ENCODE peak calls at places on chromosome 4, in six cellular contexts. Y is Right ventricle myocardium inferior, L is cardiac muscle cell, A is AG09309, R is naive B cell, B is mucosa of descending colon. F is an unnamed sample.

GRCh38 chr4:82618321-82618720 is 56.5 kb upstream of the TMEM150C start:
- DNase-seq in B (no peak), A (peak), Y (no peak), L (peak), R (no peak), F (no peak)

GRCh38 chr4:1126506-1126905 is 13.1 kb upstream of the RNF212 start:
- DNase-seq in R (no peak), Y (no peak), B (no peak), L (no peak), A (peak), F (no peak)

GRCh38 chr4:122914292-122914904 is 8.0 kb downstream of the NUDT6 start:
- DNase-seq in A (no peak), Y (no peak), R (no peak), B (no peak), L (no peak), F (no peak)

GRCh38 chr4:3283483-3283882 is 9.3 kb upstream of the RGS12 start:
- DNase-seq in L (no peak), B (no peak), Y (no peak), A (no peak), R (no peak), F (no peak)

GRCh38 chr4:106628616-106629606 is 260.3 kb upstream of the GIMD1 start:
- DNase-seq in A (no peak), L (no peak), R (no peak), B (no peak), Y (no peak), F (no peak)

GRCh38 chr4:31674313-31674947 is 954.3 kb downstream of the PCDH7 start:
- DNase-seq in A (no peak), L (peak), Y (no peak), B (no peak), R (no peak), F (no peak)

GRCh38 chr4:150078996-150079581 is 844 bp downstream of the DCLK2 start:
- DNase-seq in B (peak), L (peak), R (peak), A (no peak), Y (no peak), F (peak)

GRCh38 chr4:149371021-149371420 is 444.6 kb downstream of the IQCM start:
- DNase-seq in A (peak), L (peak), B (no peak), Y (no peak), R (no peak), F (no peak)

GRCh38 chr4:84669201-84669600 is 86.3 kb downstream of the CDS1 start:
- DNase-seq in A (no peak), B (no peak), L (no peak), Y (no peak), R (no peak), F (no peak)

GRCh38 chr4:21181716-21182115 is 481.5 kb downstream of the PACRGL start:
- DNase-seq in Y (no peak), B (no peak), R (no peak), L (no peak), A (no peak), F (no peak)

GRCh38 chr4:158906073-158906472 is 137.2 kb downstream of the FNIP2 start:
- DNase-seq in B (no peak), R (no peak), L (no peak), Y (no peak), A (no peak), F (no peak)

GRCh38 chr4:20017439-20017838 is 234.3 kb upstream of the SLIT2 start:
- DNase-seq in R (no peak), B (no peak), L (no peak), A (no peak), Y (no peak), F (no peak)

GRCh38 chr4:87240341-87240740 is 19.9 kb upstream of the KLHL8 start:
- DNase-seq in L (no peak), R (no peak), Y (no peak), B (no peak), A (no peak), F (no peak)

GRCh38 chr4:6472387-6473263 is at the start of gene PPP2R2C:
- DNase-seq in A (no peak), B (peak), Y (no peak), R (no peak), L (peak), F (no peak)

GRCh38 chr4:72959411-72959810 is 110.1 kb downstream of the COX18 start:
- DNase-seq in L (peak), A (no peak), R (no peak), B (no peak), Y (no peak), F (no peak)

GRCh38 chr4:2604614-2605013 is 68.2 kb downstream of the FAM193A start:
- DNase-seq in L (no peak), B (no peak), A (no peak), R (no peak), Y (no peak), F (no peak)

GRCh38 chr4:183098080-183098722 is 856 bp upstream of the WWC2 start:
- DNase-seq in R (peak), L (peak), A (no peak), Y (peak), B (peak), F (peak)

GRCh38 chr4:128320656-128321055 is 33.0 kb upstream of the PGRMC2 start:
- DNase-seq in A (no peak), Y (no peak), B (no peak), R (no peak), L (no peak), F (no peak)

GRCh38 chr4:43564107-43564506 is 671.6 kb downstream of the GRXCR1 start:
- DNase-seq in R (peak), A (no peak), B (no peak), L (no peak), Y (no peak), F (no peak)

F was measured in heart right ventricle.